ENCODE peak calls at places on chromosomes 6 and 20, in six cellular contexts. One of them, this sample, is unnamed.

GRCh38 chr6:30834643-30835042 is 49.7 kb upstream of the DDR1 start:
- DNase-seq in endothelial cell of umbilical vein: no peak
- DNase-seq in K562: no peak
- DNase-seq in H1: no peak
- DNase-seq in HepG2: no peak
- DNase-seq in HCT116: no peak
- DNase-seq in this sample: no peak

GRCh38 chr20:50551288-50551687 is 41.1 kb downstream of the PTPN1 start:
- DNase-seq in K562: no peak
- DNase-seq in endothelial cell of umbilical vein: no peak
- DNase-seq in H1: no peak
- DNase-seq in HCT116: no peak
- DNase-seq in HepG2: no peak
- DNase-seq in this sample: no peak

GRCh38 chr20:59807909-59808728 is 125.3 kb downstream of the SYCP2 start:
- DNase-seq in H1: no peak
- DNase-seq in K562: no peak
- DNase-seq in HCT116: no peak
- DNase-seq in endothelial cell of umbilical vein: no peak
- DNase-seq in HepG2: no peak
- DNase-seq in this sample: no peak

GRCh38 chr6:168794515-168794914 is 353.5 kb downstream of the SMOC2 start:
- DNase-seq in endothelial cell of umbilical vein: no peak
- DNase-seq in HepG2: no peak
- DNase-seq in HCT116: no peak
- DNase-seq in K562: no peak
- DNase-seq in H1: no peak
- DNase-seq in this sample: no peak

GRCh38 chr6:26475823-26476729 is 18.3 kb downstream of the BTN2A1 start:
- DNase-seq in HepG2: peak; percentile 31
- DNase-seq in endothelial cell of umbilical vein: no peak
- DNase-seq in H1: no peak
- DNase-seq in K562: peak; percentile 25
- DNase-seq in HCT116: no peak
- DNase-seq in this sample: no peak

GRCh38 chr6:16624631-16625299 is 136.5 kb downstream of the ATXN1 start:
- DNase-seq in K562: no peak
- DNase-seq in HepG2: no peak
- DNase-seq in HCT116: no peak
- DNase-seq in endothelial cell of umbilical vein: no peak
- DNase-seq in H1: no peak
- DNase-seq in this sample: no peak

GRCh38 chr6:1916334-1916985 is 306.7 kb downstream of the FOXC1 start:
- DNase-seq in K562: no peak
- DNase-seq in H1: no peak
- DNase-seq in endothelial cell of umbilical vein: peak; percentile 34
- DNase-seq in HCT116: no peak
- DNase-seq in HepG2: no peak
- DNase-seq in this sample: no peak

GRCh38 chr6:22468566-22468965 is 100.8 kb upstream of the HDGFL1 start:
- DNase-seq in HepG2: no peak
- DNase-seq in endothelial cell of umbilical vein: no peak
- DNase-seq in HCT116: no peak
- DNase-seq in K562: no peak
- DNase-seq in H1: no peak
- DNase-seq in this sample: no peak

GRCh38 chr6:80962382-80962781 is 790.1 kb downstream of the TENT5A start:
- DNase-seq in K562: no peak
- DNase-seq in endothelial cell of umbilical vein: no peak
- DNase-seq in HepG2: no peak
- DNase-seq in H1: no peak
- DNase-seq in HCT116: no peak
- DNase-seq in this sample: no peak

GRCh38 chr20:48841861-48842529 is 14.2 kb upstream of the PREX1 start:
- DNase-seq in HCT116: no peak
- DNase-seq in endothelial cell of umbilical vein: peak; percentile 89
- DNase-seq in K562: peak; percentile 54
- DNase-seq in H1: no peak
- DNase-seq in HepG2: no peak
- DNase-seq in this sample: no peak

DNA sequence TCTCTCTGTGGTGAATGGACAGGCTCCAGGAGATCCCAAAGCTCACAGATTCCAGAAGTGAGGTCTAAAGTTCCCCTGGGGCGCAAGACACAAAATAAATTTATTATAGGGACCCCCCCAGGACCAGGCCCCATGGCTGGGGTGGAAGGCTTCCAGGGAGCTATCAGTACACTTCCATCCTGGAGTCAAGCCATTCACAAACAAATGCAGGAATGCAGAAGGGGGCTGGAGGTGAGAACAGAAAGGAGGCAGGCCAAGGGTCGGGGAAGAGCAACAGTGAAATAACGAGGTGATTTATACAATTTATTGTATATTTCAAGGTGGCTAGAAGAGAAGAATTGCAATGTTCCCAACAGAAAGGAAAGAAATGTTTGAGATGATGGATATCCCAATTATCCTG is 126.9 kb downstream of the LY86 start:
- DNase-seq in K562: no peak
- DNase-seq in endothelial cell of umbilical vein: no peak
- DNase-seq in H1: no peak
- DNase-seq in HCT116: no peak
- DNase-seq in HepG2: no peak
- DNase-seq in this sample: no peak
- H3K27ac ChIP-seq in K562: no peak overlapping the region
- H3K27ac ChIP-seq in endothelial cell of umbilical vein: no peak overlapping the region
- H3K27ac ChIP-seq in H1: no peak overlapping the region
- H3K27ac ChIP-seq in HCT116: no peak overlapping the region
- H3K27ac ChIP-seq in HepG2: no peak overlapping the region
- H3K27ac ChIP-seq in this sample: no peak overlapping the region

GRCh38 chr20:37376791-37377190 is 30.9 kb downstream of the SRC start:
- DNase-seq in HCT116: no peak
- DNase-seq in H1: no peak
- DNase-seq in HepG2: no peak
- DNase-seq in K562: no peak
- DNase-seq in endothelial cell of umbilical vein: no peak
- DNase-seq in this sample: no peak
- TF ChIP-seq POLR2AphosphoS5 in HCT116: no peak
- TF ChIP-seq POLR2AphosphoS5 in H1: no peak
- TF ChIP-seq POLR2AphosphoS5 in HepG2: no peak
- TF ChIP-seq POLR2AphosphoS5 in K562: no peak
- TF ChIP-seq POLR2AphosphoS5 in endothelial cell of umbilical vein: no peak
- TF ChIP-seq POLR2AphosphoS5 in this sample: no peak

GRCh38 chr20:32473231-32474008 is 111.7 kb downstream of the NOL4L start:
- DNase-seq in HCT116: no peak
- DNase-seq in H1: no peak
- DNase-seq in K562: peak; percentile 82
- DNase-seq in endothelial cell of umbilical vein: no peak
- DNase-seq in HepG2: peak; percentile 94
- DNase-seq in this sample: no peak
- H3K9ac ChIP-seq in HCT116: no peak overlapping the region
- H3K9ac ChIP-seq in H1: no peak overlapping the region
- H3K9ac ChIP-seq in K562: peak overlapping the region; percentile 91
- H3K9ac ChIP-seq in endothelial cell of umbilical vein: peak overlapping the region; percentile 72
- H3K9ac ChIP-seq in HepG2: peak overlapping the region; percentile 69
- H3K9ac ChIP-seq in this sample: no peak overlapping the region

DNA sequence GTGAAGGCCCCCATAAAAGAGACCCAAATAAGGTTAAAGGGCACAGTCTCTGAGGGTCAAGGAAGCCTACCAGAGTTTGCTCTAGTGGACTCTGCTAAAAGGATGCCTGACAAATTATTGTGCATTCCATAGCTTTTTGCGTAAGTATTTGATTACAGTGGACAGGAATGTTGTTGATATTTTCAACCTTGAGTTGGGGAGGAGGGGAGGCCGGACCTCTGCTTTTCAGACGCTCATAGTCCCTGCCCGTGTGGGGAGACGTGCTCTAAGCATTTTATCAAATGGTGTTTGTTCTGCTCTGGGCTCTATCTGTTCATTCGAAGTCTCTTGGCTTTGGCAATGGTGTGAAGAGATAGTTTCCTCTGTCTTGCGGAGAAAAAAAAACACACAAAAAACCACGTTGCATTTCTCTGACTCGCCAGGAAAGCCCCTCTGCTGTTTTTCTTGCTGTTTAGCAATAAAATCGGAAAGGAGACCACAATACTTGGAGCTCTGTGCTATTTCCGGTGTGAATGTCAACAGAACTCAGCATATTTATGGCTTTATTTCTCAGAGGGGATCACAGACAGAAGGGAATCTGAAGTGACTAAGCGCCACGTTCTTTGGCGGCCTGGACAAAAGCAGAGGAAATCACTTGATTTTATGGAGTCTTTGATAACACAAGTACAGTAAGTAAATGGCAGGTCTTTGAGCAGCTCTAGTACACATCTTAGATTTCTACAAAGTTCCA is 159.8 kb downstream of the ZFP64 start:
- DNase-seq in endothelial cell of umbilical vein: peak; percentile 98
- DNase-seq in HCT116: no peak
- DNase-seq in HepG2: peak; percentile 95
- DNase-seq in K562: no peak
- DNase-seq in H1: no peak
- DNase-seq in this sample: peak; percentile 93
- H3K27ac ChIP-seq in endothelial cell of umbilical vein: peak overlapping the region; percentile 95
- H3K27ac ChIP-seq in HCT116: no peak overlapping the region
- H3K27ac ChIP-seq in HepG2: peak overlapping the region; percentile 72
- H3K27ac ChIP-seq in K562: no peak overlapping the region
- H3K27ac ChIP-seq in H1: no peak overlapping the region
- H3K27ac ChIP-seq in this sample: peak overlapping the region; percentile 88

GRCh38 chr6:111070407-111070743 is 16.9 kb upstream of the SLC16A10 start:
- DNase-seq in H1: no peak
- DNase-seq in endothelial cell of umbilical vein: no peak
- DNase-seq in K562: no peak
- DNase-seq in HCT116: no peak
- DNase-seq in HepG2: no peak
- DNase-seq in this sample: no peak

GRCh38 chr6:111068116-111068897 is 19.0 kb upstream of the SLC16A10 start:
- DNase-seq in K562: no peak
- DNase-seq in HCT116: no peak
- DNase-seq in H1: no peak
- DNase-seq in endothelial cell of umbilical vein: no peak
- DNase-seq in HepG2: no peak
- DNase-seq in this sample: no peak

GRCh38 chr6:111072801-111073360 is 14.4 kb upstream of the SLC16A10 start:
- DNase-seq in HepG2: no peak
- DNase-seq in endothelial cell of umbilical vein: no peak
- DNase-seq in H1: no peak
- DNase-seq in HCT116: no peak
- DNase-seq in K562: no peak
- DNase-seq in this sample: no peak

DNA sequence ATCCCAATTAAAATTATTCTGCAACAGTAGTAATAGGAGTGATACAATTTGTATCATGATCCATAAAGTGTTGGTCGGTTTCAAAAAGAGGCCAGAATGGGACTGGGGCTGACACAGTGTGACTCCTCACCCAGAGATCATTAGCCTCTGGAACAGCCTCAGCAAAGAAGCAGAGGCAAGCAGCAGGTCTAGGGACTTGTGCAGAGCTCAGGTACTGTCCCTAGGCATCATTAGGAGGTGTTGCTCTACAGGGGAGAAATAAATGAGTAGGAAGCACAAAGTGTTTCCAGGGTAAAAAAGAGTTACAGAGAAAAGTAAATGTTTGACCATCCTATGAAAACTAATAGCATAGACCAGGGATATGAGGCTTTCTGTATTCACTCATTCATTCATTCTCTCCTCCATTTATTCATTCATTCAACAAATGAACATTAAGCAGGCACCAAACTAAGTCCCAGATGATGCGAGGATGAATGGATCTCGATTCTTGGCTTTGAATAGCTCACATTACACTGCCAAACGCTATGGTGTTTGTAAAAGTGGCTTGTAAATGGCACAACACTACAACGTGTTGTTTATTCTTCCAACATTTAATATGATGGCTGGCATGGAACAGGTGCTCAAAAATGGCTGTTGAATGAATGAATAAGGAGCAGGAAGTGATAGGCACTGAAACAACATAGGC is 17.4 kb upstream of the SLC16A10 start:
- DNase-seq in HepG2: no peak
- DNase-seq in K562: no peak
- DNase-seq in H1: no peak
- DNase-seq in HCT116: no peak
- DNase-seq in endothelial cell of umbilical vein: no peak
- DNase-seq in this sample: no peak
- TF ChIP-seq POLR2AphosphoS5 in HepG2: no peak
- TF ChIP-seq POLR2AphosphoS5 in K562: no peak
- TF ChIP-seq POLR2AphosphoS5 in H1: no peak
- TF ChIP-seq POLR2AphosphoS5 in HCT116: no peak
- TF ChIP-seq POLR2AphosphoS5 in endothelial cell of umbilical vein: no peak
- TF ChIP-seq POLR2AphosphoS5 in this sample: no peak

DNA sequence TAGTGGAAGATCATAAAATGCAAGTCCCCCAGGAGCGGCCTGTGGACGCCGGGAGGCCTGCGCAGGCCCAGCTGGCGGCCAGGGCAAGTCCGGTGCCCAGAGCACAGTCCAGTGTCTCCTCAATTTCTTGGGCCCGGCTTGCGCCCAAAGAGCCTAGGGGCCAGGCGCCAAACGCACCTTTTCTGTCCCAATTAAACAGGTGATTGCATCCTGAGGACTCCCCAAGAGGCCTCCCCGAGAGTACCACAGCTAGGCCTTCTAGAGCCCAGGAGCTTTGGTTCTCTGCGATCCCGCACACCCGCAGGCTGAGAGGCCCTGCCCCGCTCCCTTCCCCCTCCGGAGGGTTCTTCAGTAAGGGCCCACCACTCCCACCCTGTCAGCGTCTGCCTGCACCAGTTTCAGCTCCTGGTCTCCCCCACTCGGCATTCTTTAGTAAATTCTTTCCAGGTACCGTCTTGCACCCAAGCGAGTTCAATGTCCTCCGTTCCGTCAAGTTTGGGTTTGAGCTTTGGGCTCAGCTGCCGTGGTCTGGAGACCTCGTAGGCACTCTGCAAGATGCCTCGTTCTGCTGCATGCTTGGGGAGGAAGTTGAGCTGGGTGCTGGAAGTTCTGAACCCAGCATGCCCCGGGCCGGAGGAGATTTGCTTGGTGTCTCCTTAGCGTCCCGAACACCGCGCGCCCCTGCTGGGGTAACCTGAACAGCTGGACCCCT is 3.9 kb upstream of the NKX2-2 start:
- DNase-seq in endothelial cell of umbilical vein: no peak
- DNase-seq in HCT116: no peak
- DNase-seq in HepG2: no peak
- DNase-seq in H1: no peak
- DNase-seq in K562: no peak
- DNase-seq in this sample: no peak
- H3K9ac ChIP-seq in endothelial cell of umbilical vein: no peak overlapping the region
- H3K9ac ChIP-seq in HCT116: no peak overlapping the region
- H3K9ac ChIP-seq in HepG2: no peak overlapping the region
- H3K9ac ChIP-seq in H1: no peak overlapping the region
- H3K9ac ChIP-seq in K562: no peak overlapping the region
- H3K9ac ChIP-seq in this sample: no peak overlapping the region